ENCODE peak calls at places on chromosomes 11 and 22, in six cellular contexts. C is K562, E is ovary, F is GM12878, Y is transverse colon, D is Peyer's patch. R is an unnamed sample.

GRCh38 chr22:39332441-39333064 is 13.1 kb upstream of the RPL3 start:
- DNase-seq in C (no peak), E (no peak), F (peak), Y (no peak), D (no peak), R (no peak)

GRCh38 chr11:14314127-14314526 is 44.9 kb downstream of the RRAS2 start:
- DNase-seq in C (no peak), E (no peak), F (no peak), Y (no peak), D (no peak), R (no peak)

GRCh38 chr22:28075260-28075981 is 156.4 kb upstream of the PITPNB start:
- DNase-seq in C (no peak), E (peak), F (no peak), Y (peak), D (peak), R (peak)

GRCh38 chr11:88357323-88358039 is 19.9 kb upstream of the CTSC start:
- DNase-seq in C (peak), E (no peak), F (peak), Y (no peak), D (no peak), R (no peak)

GRCh38 chr11:58927393-58928081 is 11.8 kb upstream of the GLYATL1 start:
- DNase-seq in C (no peak), E (no peak), F (no peak), Y (peak), D (peak), R (no peak)

GRCh38 chr22:37485006-37485713 is 1.0 kb downstream of the MFNG start:
- DNase-seq in C (no peak), E (no peak), F (no peak), Y (no peak), D (peak), R (peak)

GRCh38 chr22:40498454-40499186 is 128.2 kb downstream of the SGSM3 start:
- DNase-seq in C (peak), E (no peak), F (no peak), Y (no peak), D (no peak), R (no peak)

GRCh38 chr22:49197500-49197899 is 630.2 kb downstream of the BRD1 start:
- DNase-seq in C (no peak), E (no peak), F (no peak), Y (no peak), D (peak), R (no peak)

GRCh38 chr11:1862588-1863351 is 9.9 kb downstream of the LSP1 start:
- DNase-seq in C (no peak), E (no peak), F (no peak), Y (no peak), D (no peak), R (no peak)

GRCh38 chr11:1546536-1547466 is 25.3 kb downstream of the DUSP8 start:
- DNase-seq in C (peak), E (no peak), F (no peak), Y (peak), D (peak), R (peak)

GRCh38 chr11:108679045-108679444 is 14.2 kb downstream of the DDX10 start:
- DNase-seq in C (no peak), E (no peak), F (no peak), Y (no peak), D (no peak), R (no peak)

GRCh38 chr11:122709042-122709760 is 53.7 kb downstream of the UBASH3B start:
- DNase-seq in C (no peak), E (no peak), F (no peak), Y (no peak), D (no peak), R (no peak)

GRCh38 chr11:1560618-1561251 is 11.3 kb downstream of the DUSP8 start:
- DNase-seq in C (no peak), E (no peak), F (no peak), Y (no peak), D (no peak), R (peak)

GRCh38 chr22:18103527-18104269 is 6.9 kb upstream of the TUBA8 start:
- DNase-seq in C (no peak), E (no peak), F (peak), Y (no peak), D (no peak), R (no peak)

GRCh38 chr22:30989473-30989872 is 20.4 kb downstream of the TUG1 start:
- DNase-seq in C (no peak), E (no peak), F (no peak), Y (no peak), D (no peak), R (no peak)

GRCh38 chr11:119044708-119045107 is 12.3 kb downstream of the HYOU1 start:
- DNase-seq in C (peak), E (no peak), F (no peak), Y (no peak), D (no peak), R (no peak)

GRCh38 chr22:22480940-22481339 is 27.6 kb downstream of the ZNF280B start:
- DNase-seq in C (no peak), E (no peak), F (no peak), Y (no peak), D (no peak), R (no peak)

GRCh38 chr22:49925525-49926128 is 7.2 kb downstream of the CRELD2 start:
- DNase-seq in C (no peak), E (no peak), F (peak), Y (peak), D (peak), R (no peak)

GRCh38 chr11:45872513-45873356 is 12.7 kb upstream of the MAPK8IP1 start:
- DNase-seq in C (peak), E (no peak), F (no peak), Y (no peak), D (peak), R (no peak)
- TF ChIP-seq CTCF in C (peak), E (no peak), F (peak), Y (peak), D (peak), R (peak)

GRCh38 chr11:36376888-36377758 is 81.0 kb downstream of the PRR5L start:
- DNase-seq in C (no peak), E (peak), F (no peak), Y (peak), D (peak), R (no peak)

GRCh38 chr11:36376315-36376887 is 80.3 kb downstream of the PRR5L start:
- DNase-seq in C (no peak), E (peak), F (no peak), Y (peak), D (peak), R (no peak)

GRCh38 chr11:36379653-36380052 is 83.6 kb downstream of the PRR5L start:
- DNase-seq in C (no peak), E (no peak), F (no peak), Y (no peak), D (no peak), R (no peak)

GRCh38 chr11:36375348-36376314 is 79.5 kb downstream of the PRR5L start:
- DNase-seq in C (no peak), E (no peak), F (no peak), Y (no peak), D (no peak), R (no peak)

GRCh38 chr11:36377759-36378553 is 81.9 kb downstream of the PRR5L start:
- DNase-seq in C (no peak), E (no peak), F (no peak), Y (no peak), D (no peak), R (no peak)
- H3K27ac ChIP-seq in C (no peak), E (peak), F (no peak), Y (peak), D (peak), R (peak)

GRCh38 chr11:57566035-57566504 is 1.4 kb downstream of the UBE2L6 start:
- DNase-seq in C (no peak), E (peak), F (peak), Y (peak), D (peak), R (peak)

GRCh38 chr11:57567210-57567511 is 311 bp downstream of the UBE2L6 start:
- DNase-seq in C (no peak), E (no peak), F (no peak), Y (peak), D (peak), R (peak)

GRCh38 chr11:57566564-57567209 is 785 bp downstream of the UBE2L6 start:
- DNase-seq in C (peak), E (no peak), F (no peak), Y (no peak), D (no peak), R (no peak)

GRCh38 chr11:57560146-57560545 is 7.3 kb downstream of the UBE2L6 start:
- DNase-seq in C (no peak), E (no peak), F (no peak), Y (no peak), D (no peak), R (no peak)

DNA sequence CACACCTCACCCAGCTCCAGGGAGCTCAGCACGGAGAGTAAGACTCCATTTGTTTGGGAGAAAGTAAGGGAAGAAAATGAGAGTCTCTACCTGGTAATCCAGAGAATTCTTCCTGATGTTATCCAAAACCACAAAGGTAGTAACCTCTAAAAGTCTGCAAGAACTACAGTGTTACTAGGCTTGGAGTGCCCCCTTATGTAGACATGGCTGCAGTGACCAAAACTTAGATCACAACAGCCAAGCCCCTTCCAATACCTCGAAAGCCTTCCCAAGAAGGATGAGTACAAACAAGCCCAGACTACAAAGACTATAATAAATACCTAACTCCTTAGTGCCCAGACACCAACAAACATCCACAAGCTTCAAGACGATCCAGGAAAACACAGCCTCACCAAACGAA is 4.9 kb downstream of the UBE2L6 start:
- DNase-seq in C (no peak), E (no peak), F (no peak), Y (no peak), D (no peak), R (no peak)
- TF ChIP-seq CTCF in C (peak), E (no peak), F (no peak), Y (no peak), D (no peak), R (no peak)

GRCh38 chr11:128684582-128685382 is 9.1 kb upstream of the FLI1 start:
- DNase-seq in C (no peak), E (no peak), F (no peak), Y (no peak), D (no peak), R (no peak)

GRCh38 chr11:128687321-128687720 is 6.6 kb upstream of the FLI1 start:
- DNase-seq in C (peak), E (no peak), F (no peak), Y (peak), D (no peak), R (no peak)

GRCh38 chr11:128686045-128686741 is 7.7 kb upstream of the FLI1 start:
- DNase-seq in C (no peak), E (no peak), F (no peak), Y (no peak), D (no peak), R (no peak)

GRCh38 chr11:128686745-128687177 is 7.1 kb upstream of the FLI1 start:
- DNase-seq in C (no peak), E (no peak), F (no peak), Y (peak), D (peak), R (peak)

DNA sequence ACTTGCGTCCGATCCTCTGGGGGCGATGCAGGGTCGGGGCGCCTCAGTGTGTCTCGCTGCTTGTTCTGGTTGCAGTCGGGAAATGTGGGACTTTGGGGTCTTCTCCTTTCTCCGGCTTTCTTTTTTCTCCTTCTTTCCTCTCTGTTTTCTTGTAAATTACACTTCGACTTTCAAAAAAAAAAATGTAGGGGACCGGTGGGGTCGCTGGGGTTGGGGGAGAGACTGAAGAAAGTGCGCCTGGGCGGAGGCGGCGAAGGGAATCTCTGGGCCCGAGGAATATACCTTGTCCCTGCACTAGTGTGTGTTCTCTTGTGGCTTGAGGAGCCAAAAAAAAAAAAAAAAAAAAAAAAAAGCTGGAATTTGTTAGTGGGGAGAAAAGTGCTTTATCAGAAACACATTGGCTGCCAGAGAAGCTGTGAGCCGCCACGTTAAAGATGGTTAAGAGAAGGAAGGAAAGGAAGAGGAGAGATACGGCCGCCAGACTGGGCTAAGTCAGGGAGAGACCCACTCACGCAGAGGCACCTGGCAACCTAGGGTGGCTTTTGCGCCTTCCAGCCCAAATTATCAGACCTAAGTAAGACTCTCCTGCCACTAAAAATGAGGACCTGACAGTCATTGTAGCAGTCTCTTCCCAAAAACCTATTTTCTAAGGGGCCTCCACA is 8.4 kb upstream of the FLI1 start:
- DNase-seq in C (no peak), E (no peak), F (no peak), Y (no peak), D (no peak), R (no peak)
- H3K27ac ChIP-seq in C (no peak), E (no peak), F (no peak), Y (no peak), D (no peak), R (no peak)

DNA sequence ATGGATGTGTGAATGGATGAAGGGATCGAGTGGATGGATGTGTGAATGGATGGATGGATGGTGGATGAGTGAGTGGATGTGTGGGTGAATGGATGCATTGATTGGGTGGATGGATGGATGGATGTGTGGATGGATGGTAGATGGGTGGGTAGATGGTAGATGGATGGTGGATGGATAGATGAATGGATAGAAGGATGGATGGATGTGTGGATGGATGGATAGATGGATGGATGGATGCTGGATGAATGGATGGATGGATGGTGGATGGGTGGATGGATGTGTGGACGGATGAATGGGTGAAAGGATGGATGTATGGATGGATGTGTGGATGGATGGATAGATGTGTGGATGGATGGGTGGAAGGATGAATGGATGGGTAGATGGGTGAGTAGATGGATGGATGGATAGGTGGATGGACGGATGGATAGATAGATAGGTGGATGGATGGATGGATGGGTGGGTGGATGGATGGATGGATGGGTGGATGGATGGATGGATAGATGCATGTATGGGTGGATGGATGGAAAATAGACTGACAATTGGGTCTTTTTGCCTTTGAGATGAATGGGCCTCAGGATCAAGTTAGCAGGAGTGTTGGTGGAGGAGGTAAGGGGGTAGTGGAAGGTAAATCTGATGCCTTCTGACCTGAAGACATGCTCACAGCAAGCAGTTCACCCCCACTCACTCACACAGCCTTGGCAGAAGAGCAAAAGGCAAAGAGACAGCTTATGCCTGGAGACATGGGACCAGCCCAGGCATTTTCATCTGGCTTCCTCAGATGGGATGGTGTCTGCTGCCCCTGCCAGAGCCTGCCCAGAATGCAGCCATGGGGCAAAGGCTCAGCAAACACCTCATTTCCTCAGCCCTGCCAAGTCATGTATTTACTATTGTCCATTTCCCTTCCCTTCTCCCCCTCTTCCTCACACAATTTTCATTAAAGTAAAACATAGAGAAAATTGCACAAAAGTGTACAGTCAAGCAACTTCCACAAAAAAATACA is 8.0 kb upstream of the FADD start:
- DNase-seq in C (no peak), E (no peak), F (no peak), Y (no peak), D (no peak), R (no peak)
- TF ChIP-seq CTCF in C (no peak), E (no peak), F (no peak), Y (no peak), D (no peak), R (no peak)

GRCh38 chr22:24147666-24148065 is 33.6 kb upstream of the SUSD2 start:
- DNase-seq in C (no peak), E (no peak), F (no peak), Y (no peak), D (no peak), R (no peak)
- H3K27ac ChIP-seq in C (no peak), E (peak), F (no peak), Y (peak), D (peak), R (peak)

GRCh38 chr11:126062679-126063509 is at the start of gene CDON:
- DNase-seq in C (peak), E (peak), F (peak), Y (peak), D (peak), R (peak)
- TF ChIP-seq CTCF in C (no peak), E (no peak), F (peak), Y (no peak), D (peak), R (no peak)

DNA sequence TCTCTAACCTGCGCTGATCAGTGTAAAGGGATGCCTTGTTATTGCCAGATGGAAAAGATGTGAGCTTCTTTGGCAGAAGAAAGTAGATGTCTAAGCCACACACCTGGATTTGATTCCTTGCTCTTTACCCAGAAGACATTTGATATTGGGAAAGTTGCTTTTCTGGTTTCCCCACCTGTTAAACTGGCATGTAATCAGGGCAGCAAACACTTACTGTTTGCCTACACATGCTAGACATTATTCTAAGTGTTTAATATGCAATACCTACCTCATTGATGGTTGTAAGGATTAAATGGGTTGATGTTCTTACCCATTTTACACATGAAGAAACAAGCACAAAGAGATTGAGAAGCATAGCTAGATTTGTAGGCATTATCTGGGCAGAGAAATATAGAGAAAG is 16.6 kb downstream of the ASRGL1 start:
- DNase-seq in C (no peak), E (no peak), F (no peak), Y (no peak), D (no peak), R (no peak)
- H3K27ac ChIP-seq in C (no peak), E (no peak), F (no peak), Y (no peak), D (no peak), R (no peak)